ENCODE peak calls at places on chromosomes 11 and 22, in ten cellular contexts. J, C, X, V, L, A, M, E, K and T are unnamed samples. For H3K27me3 and H3K36me3, the result is how much of the 10 kb centered on the place peaks cover.

GRCh38 chr11:109088061-109088460 is 333.9 kb upstream of the C11orf87 start:
- DNase-seq in J (no peak), C (no peak), X (no peak), V (no peak), L (no peak), A (no peak), M (no peak), E (no peak), K (no peak), T (no peak)

GRCh38 chr22:49936018-49936972 is 17.9 kb downstream of the CRELD2 start:
- DNase-seq in J (no peak), C (peak), X (peak), V (peak), L (peak), A (peak), M (peak), E (peak), K (peak), T (peak)

GRCh38 chr22:25027959-25028840 is 75.7 kb downstream of the KIAA1671 start:
- DNase-seq in J (no peak), C (peak), X (no peak), V (peak), L (no peak), A (no peak), M (no peak), E (no peak), K (peak), T (peak)

GRCh38 chr11:8039530-8040260 is 41.3 kb upstream of the TUB start:
- DNase-seq in J (no peak), C (no peak), X (no peak), V (no peak), L (no peak), A (no peak), M (no peak), E (no peak), K (no peak), T (no peak)

GRCh38 chr11:10322830-10323792 is 18.2 kb downstream of the ADM start:
- DNase-seq in J (peak), C (peak), X (peak), V (peak), L (peak), A (peak), M (peak), E (no peak), K (peak), T (peak)

GRCh38 chr11:126175261-126175885 is 36.1 kb downstream of the RPUSD4 start:
- DNase-seq in J (no peak), C (no peak), X (no peak), V (no peak), L (no peak), A (peak), M (no peak), E (no peak), K (no peak), T (peak)

GRCh38 chr22:19070397-19071169 is 51.6 kb downstream of the DGCR2 start:
- DNase-seq in J (no peak), C (no peak), X (no peak), V (no peak), L (peak), A (no peak), M (no peak), E (no peak), K (no peak), T (no peak)

GRCh38 chr11:33773399-33774355 is 643 bp downstream of the FBXO3 start:
- DNase-seq in J (no peak), C (peak), X (peak), V (peak), L (peak), A (peak), M (no peak), E (peak), K (no peak), T (peak)

GRCh38 chr11:10909141-10909883 is 51.5 kb upstream of the ZBED5 start:
- DNase-seq in J (no peak), C (no peak), X (no peak), V (no peak), L (no peak), A (peak), M (no peak), E (no peak), K (no peak), T (no peak)

GRCh38 chr11:128291835-128292234 is 295.5 kb downstream of the ETS1 start:
- DNase-seq in J (no peak), C (no peak), X (no peak), V (no peak), L (no peak), A (no peak), M (no peak), E (peak), K (no peak), T (no peak)

GRCh38 chr11:66845143-66845875 is 2.1 kb downstream of the RCE1 start:
- DNase-seq in J (no peak), C (no peak), X (no peak), V (no peak), L (peak), A (no peak), M (no peak), E (no peak), K (no peak), T (peak)

GRCh38 chr11:16082532-16083055 is 273.8 kb downstream of the SOX6 start:
- DNase-seq in J (no peak), C (no peak), X (no peak), V (no peak), L (no peak), A (peak), M (no peak), E (no peak), K (no peak), T (no peak)

GRCh38 chr11:28858076-28858475 is 749.9 kb downstream of the METTL15 start:
- DNase-seq in J (no peak), C (no peak), X (no peak), V (no peak), L (no peak), A (no peak), M (no peak), E (no peak), K (no peak), T (no peak)

GRCh38 chr11:76329983-76330382 is 50.9 kb downstream of the THAP12 start:
- DNase-seq in J (no peak), C (peak), X (no peak), V (no peak), L (no peak), A (no peak), M (no peak), E (no peak), K (no peak), T (no peak)

GRCh38 chr11:13126430-13126829 is 117.3 kb downstream of the RASSF10 start:
- DNase-seq in J (no peak), C (no peak), X (no peak), V (no peak), L (no peak), A (peak), M (no peak), E (no peak), K (no peak), T (no peak)

GRCh38 chr22:46066691-46067090 is 83.6 kb upstream of the PPARA start:
- DNase-seq in J (no peak), C (no peak), X (no peak), V (no peak), L (peak), A (peak), M (peak), E (no peak), K (peak), T (peak)

GRCh38 chr11:130156108-130157022 is 3.2 kb upstream of the ST14 start:
- DNase-seq in J (no peak), C (no peak), X (no peak), V (no peak), L (no peak), A (no peak), M (no peak), E (no peak), K (no peak), T (no peak)

GRCh38 chr11:44528103-44528502 is 37.4 kb upstream of the CD82 start:
- DNase-seq in J (no peak), C (no peak), X (no peak), V (no peak), L (no peak), A (no peak), M (no peak), E (no peak), K (no peak), T (no peak)

GRCh38 chr11:128437137-128437536 is 150.2 kb downstream of the ETS1 start:
- DNase-seq in J (no peak), C (no peak), X (no peak), V (no peak), L (no peak), A (no peak), M (no peak), E (no peak), K (no peak), T (peak)

GRCh38 chr11:121464352-121464946 is 11.7 kb upstream of the SORL1-AS1 start:
- DNase-seq in J (peak), C (peak), X (peak), V (peak), L (peak), A (peak), M (peak), E (peak), K (no peak), T (peak)

GRCh38 chr11:57309106-57310059 is 15.4 kb downstream of the TNKS1BP1 start:
- DNase-seq in J (no peak), C (no peak), X (no peak), V (no peak), L (no peak), A (no peak), M (no peak), E (no peak), K (peak), T (no peak)

GRCh38 chr11:117703209-117703608 is 93.8 kb downstream of the DSCAML1 start:
- DNase-seq in J (no peak), C (peak), X (no peak), V (no peak), L (no peak), A (no peak), M (no peak), E (no peak), K (no peak), T (no peak)

GRCh38 chr22:47392729-47393128 is 630.3 kb downstream of the TBC1D22A start:
- DNase-seq in J (no peak), C (no peak), X (no peak), V (no peak), L (no peak), A (no peak), M (no peak), E (no peak), K (peak), T (no peak)

GRCh38 chr11:19110290-19110689 is 6.7 kb upstream of the ZDHHC13 start:
- DNase-seq in J (no peak), C (no peak), X (no peak), V (no peak), L (no peak), A (no peak), M (peak), E (no peak), K (no peak), T (no peak)

GRCh38 chr11:69560141-69560790 is 78.8 kb downstream of the LINC01488 start:
- DNase-seq in J (no peak), C (no peak), X (no peak), V (no peak), L (peak), A (no peak), M (no peak), E (no peak), K (no peak), T (no peak)

GRCh38 chr11:17765381-17766359 is 31.1 kb downstream of the KCNC1 start:
- DNase-seq in J (no peak), C (no peak), X (no peak), V (peak), L (no peak), A (no peak), M (no peak), E (no peak), K (peak), T (no peak)

GRCh38 chr22:30575011-30575671 is 676 bp upstream of the GAL3ST1 start:
- DNase-seq in J (no peak), C (peak), X (no peak), V (peak), L (peak), A (no peak), M (peak), E (no peak), K (peak), T (no peak)

GRCh38 chr11:121336279-121336947 is 43.8 kb downstream of the SC5D start:
- DNase-seq in J (no peak), C (no peak), X (no peak), V (no peak), L (no peak), A (no peak), M (no peak), E (no peak), K (no peak), T (no peak)

GRCh38 chr11:128525411-128526243 is 61.7 kb downstream of the ETS1 start:
- DNase-seq in J (no peak), C (peak), X (no peak), V (no peak), L (no peak), A (peak), M (no peak), E (no peak), K (no peak), T (no peak)

GRCh38 chr11:13249992-13250391 is 27.6 kb upstream of the BMAL1 start:
- DNase-seq in J (no peak), C (no peak), X (no peak), V (no peak), L (no peak), A (peak), M (no peak), E (no peak), K (no peak), T (no peak)

GRCh38 chr11:120209750-120210650 is 832 bp upstream of the OAF start:
- DNase-seq in J (no peak), C (no peak), X (no peak), V (peak), L (no peak), A (no peak), M (no peak), E (no peak), K (no peak), T (no peak)
- H3K27me3 ChIP-seq in J (under half), C (half or more), X (under half), V (under half), L (under half), A (under half), M (under half), E (under half), K (under half), T (under half)

DNA sequence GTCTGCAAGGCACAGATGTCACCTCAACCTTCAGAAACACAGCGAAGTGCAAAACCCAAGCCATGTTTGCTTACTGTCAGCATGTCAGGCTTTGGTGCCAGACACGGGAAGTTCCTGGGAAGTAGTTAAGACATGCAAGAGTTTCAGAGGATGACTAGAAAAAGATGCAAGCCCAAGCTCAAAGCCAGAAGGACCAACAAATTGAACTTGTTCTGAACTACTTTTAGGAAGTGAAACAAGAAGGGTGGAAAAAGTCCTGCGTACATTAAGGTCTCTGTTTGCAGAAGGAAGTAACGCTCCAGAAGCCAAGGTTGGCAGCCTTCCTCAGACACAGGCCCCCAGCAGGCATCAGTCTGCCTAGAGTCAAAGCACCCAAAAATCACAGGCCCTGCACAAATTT is 2.6 kb downstream of the AP1B1 start:
- DNase-seq in J (no peak), C (no peak), X (peak), V (no peak), L (peak), A (peak), M (peak), E (no peak), K (no peak), T (no peak)
- H3K36me3 ChIP-seq in J (under half), C (under half), X (under half), V (under half), L (under half), A (under half), M (under half), E (under half), K (under half), T (under half)

GRCh38 chr11:79060534-79060933 is 380.3 kb downstream of the TENM4 start:
- DNase-seq in J (no peak), C (no peak), X (no peak), V (no peak), L (no peak), A (peak), M (no peak), E (no peak), K (no peak), T (no peak)

GRCh38 chr11:79066456-79067354 is 374.1 kb downstream of the TENM4 start:
- DNase-seq in J (no peak), C (peak), X (no peak), V (peak), L (no peak), A (no peak), M (no peak), E (no peak), K (no peak), T (no peak)

GRCh38 chr11:79060081-79060480 is 380.7 kb downstream of the TENM4 start:
- DNase-seq in J (no peak), C (no peak), X (no peak), V (peak), L (no peak), A (no peak), M (no peak), E (no peak), K (no peak), T (no peak)

GRCh38 chr11:79059171-79059570 is 381.7 kb downstream of the TENM4 start:
- DNase-seq in J (no peak), C (no peak), X (no peak), V (no peak), L (no peak), A (no peak), M (no peak), E (no peak), K (no peak), T (no peak)

GRCh38 chr11:79062814-79063762 is 377.7 kb downstream of the TENM4 start:
- DNase-seq in J (no peak), C (peak), X (no peak), V (peak), L (no peak), A (peak), M (peak), E (no peak), K (no peak), T (no peak)
- TF ChIP-seq CTCF in J (peak), C (peak), X (peak), V (peak), L (peak), A (peak), M (peak), E (no peak), K (no peak), T (no peak)

DNA sequence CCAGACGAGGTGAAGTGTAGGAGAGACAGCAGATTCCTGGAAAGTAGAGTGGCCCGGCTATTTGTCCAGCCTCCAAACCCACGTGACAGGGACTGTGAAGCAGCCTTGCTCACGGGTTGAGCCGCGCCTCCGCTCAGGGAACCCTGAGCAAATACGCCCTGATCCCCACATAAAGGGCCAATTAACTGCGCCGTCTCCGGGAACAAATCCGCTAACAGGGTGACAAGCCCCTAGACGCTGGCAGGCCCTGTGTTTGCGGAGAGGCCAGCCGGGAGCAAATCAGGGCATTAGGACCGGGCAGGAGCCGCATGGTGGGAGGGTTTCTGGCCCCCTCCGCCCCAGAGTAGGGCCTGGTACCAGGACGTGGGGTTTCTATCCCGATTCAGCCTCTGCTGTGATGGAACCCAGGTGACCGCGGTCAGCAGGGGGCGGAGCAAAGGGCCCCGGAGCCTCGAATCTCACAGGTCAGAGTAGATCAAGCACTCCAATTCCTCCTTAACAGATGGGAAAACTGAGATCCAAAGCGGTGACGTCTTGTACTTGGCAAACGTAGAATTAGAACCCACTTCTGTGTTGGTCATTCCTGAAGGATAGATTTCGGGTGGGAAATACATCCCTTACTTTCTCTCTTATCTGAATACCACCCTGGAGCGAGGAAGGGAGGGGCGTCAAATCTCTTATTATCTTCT is 2.0 kb upstream of the ROBO3 start:
- DNase-seq in J (no peak), C (peak), X (no peak), V (peak), L (no peak), A (no peak), M (no peak), E (no peak), K (peak), T (no peak)
- H3K27me3 ChIP-seq in J (half or more), C (half or more), X (under half), V (half or more), L (under half), A (half or more), M (under half), E (under half), K (under half), T (under half)

GRCh38 chr11:43366597-43367121 is 7.9 kb downstream of the TTC17 start:
- DNase-seq in J (no peak), C (no peak), X (no peak), V (no peak), L (no peak), A (no peak), M (no peak), E (no peak), K (no peak), T (no peak)

DNA sequence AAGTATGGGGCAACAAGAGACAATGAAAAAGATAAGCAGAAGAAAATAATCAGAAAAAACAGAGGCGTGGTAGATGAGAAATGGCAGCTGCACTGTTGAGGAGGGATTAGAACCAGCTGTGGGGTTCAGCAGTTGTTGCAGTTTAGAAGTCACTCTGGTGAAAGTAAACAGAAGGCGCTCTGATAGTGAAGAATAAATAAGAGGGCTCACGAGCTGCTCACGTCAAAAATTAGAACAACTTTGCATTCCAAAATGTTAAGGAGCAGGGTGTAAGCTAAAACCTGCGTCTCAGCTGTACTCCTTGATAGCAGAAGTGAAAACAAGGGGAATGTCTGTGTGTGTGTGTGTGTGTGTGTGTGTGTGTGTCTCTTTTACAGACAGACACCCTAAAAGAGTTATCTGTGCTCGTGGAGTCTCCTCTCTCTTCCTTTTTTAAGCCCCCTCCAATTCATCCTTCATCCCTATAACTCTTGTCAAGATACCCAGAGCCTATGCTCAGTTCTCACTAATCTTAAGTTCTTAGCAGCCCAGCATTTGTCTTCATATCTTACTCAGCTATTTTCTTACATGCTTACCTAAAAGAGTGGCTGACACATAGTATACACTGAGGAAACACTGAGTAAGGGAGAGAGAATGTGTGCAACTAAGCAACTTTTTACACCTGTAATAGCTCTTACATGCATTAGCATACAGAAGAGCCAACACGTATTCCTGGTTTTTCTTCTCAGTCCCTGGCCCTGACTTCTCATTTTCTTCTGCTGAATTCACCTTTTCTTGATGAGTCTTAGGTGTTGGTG is 8.9 kb downstream of the TTC17 start:
- DNase-seq in J (no peak), C (no peak), X (no peak), V (no peak), L (no peak), A (peak), M (no peak), E (no peak), K (no peak), T (no peak)
- H3K36me3 ChIP-seq in J (under half), C (under half), X (under half), V (under half), L (under half), A (under half), M (under half), E (under half), K (under half), T (under half)

DNA sequence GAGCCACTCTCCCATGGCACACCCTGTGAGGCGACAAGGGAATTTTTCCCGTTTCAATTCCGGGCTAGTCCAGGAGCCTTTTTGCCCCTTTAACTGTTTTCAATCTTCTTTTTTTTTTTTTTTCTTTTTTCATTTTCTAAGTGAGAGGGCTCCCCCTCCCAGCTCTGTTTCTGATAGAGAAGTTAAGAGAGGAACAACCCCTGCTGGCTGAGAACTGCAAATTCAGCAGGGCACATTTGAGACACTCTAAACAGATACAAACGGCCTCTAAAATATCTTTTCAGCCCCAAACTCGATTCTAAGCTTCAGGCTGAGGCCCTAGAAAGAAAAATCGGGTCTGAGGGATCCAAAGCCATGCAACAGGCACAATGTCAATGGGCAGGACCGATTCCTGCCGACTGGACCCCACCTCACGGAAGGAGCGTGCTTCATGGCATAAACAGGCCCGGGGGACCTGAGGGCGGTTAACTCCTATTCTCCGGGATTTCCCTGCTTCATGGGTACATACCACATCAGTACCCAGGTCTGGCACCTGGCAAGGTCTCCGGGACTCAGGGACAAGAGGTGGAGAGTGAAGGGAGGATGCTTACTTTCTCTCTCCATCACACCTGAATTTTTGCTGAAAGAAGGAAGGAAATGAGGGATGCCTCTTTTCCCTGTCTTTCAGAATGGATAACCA is 627.5 kb downstream of the BUD13 start:
- DNase-seq in J (no peak), C (peak), X (no peak), V (no peak), L (no peak), A (no peak), M (no peak), E (no peak), K (no peak), T (no peak)
- TF ChIP-seq CTCF in J (peak), C (peak), X (no peak), V (no peak), L (no peak), A (no peak), M (no peak), E (no peak), K (no peak), T (no peak)